ENCODE peak calls at places on chromosomes 7 and 10, in five cellular contexts. O, L, N, D and X are unnamed samples.

GRCh38 chr7:90266808-90267207 is 21.8 kb downstream of the CFAP69 start:
- DNase-seq in O (no peak), L (peak; percentile 44), N (peak; percentile 72), D (no peak), X (no peak)

GRCh38 chr7:4629287-4629905 is 52.7 kb upstream of the FOXK1 start:
- DNase-seq in O (no peak), L (no peak), N (no peak), D (no peak), X (no peak)

GRCh38 chr7:141339603-141340002 is 211.6 kb upstream of the AGK start:
- DNase-seq in O (no peak), L (no peak), N (no peak), D (no peak), X (no peak)

GRCh38 chr7:41698726-41699125 is 4.2 kb downstream of the INHBA start:
- DNase-seq in O (no peak), L (peak; percentile 79), N (peak; percentile 39), D (no peak), X (no peak)

GRCh38 chr10:98586096-98586495 is 139.4 kb upstream of the HPS1 start:
- DNase-seq in O (no peak), L (no peak), N (no peak), D (no peak), X (no peak)

GRCh38 chr7:131039355-131039762 is 288.3 kb upstream of the MKLN1 start:
- DNase-seq in O (no peak), L (no peak), N (no peak), D (no peak), X (no peak)

GRCh38 chr10:21173964-21174669 is 277.0 kb upstream of the NEBL start:
- DNase-seq in O (peak; percentile 77), L (peak; percentile 15), N (no peak), D (peak; percentile 59), X (no peak)

GRCh38 chr10:63651864-63652263 is 130.7 kb downstream of the REEP3 start:
- DNase-seq in O (no peak), L (no peak), N (no peak), D (no peak), X (no peak)

GRCh38 chr7:69953319-69954067 is 355.2 kb downstream of the AUTS2 start:
- DNase-seq in O (no peak), L (no peak), N (no peak), D (no peak), X (no peak)

GRCh38 chr10:112361951-112362770 is 11.8 kb upstream of the ACSL5 start:
- DNase-seq in O (no peak), L (peak; percentile 57), N (peak; percentile 54), D (no peak), X (no peak)

GRCh38 chr7:150420987-150421674 is 29.3 kb upstream of the GIMAP8 start:
- DNase-seq in O (peak; percentile 91), L (peak; percentile 78), N (peak; percentile 60), D (peak; percentile 89), X (no peak)

GRCh38 chr10:103693070-103693811 is 162.1 kb downstream of the SH3PXD2A start:
- DNase-seq in O (no peak), L (peak; percentile 38), N (no peak), D (peak; percentile 43), X (peak; percentile 68)